ENCODE peak calls at places on chromosomes 3 and 15, in seven cellular contexts. Q is neuronal stem cell, F is IMR-90, J is kidney, D is GM23248, Y is mesendoderm, H is endothelial cell of umbilical vein. R is an unnamed sample.

GRCh38 chr15:65638681-65639089 is 16.9 kb downstream of the SLC24A1 start:
- DNase-seq in Q (peak), F (peak), J (no peak), D (peak), Y (peak), H (peak), R (peak)

GRCh38 chr3:137066092-137066491 is 108.3 kb downstream of the IL20RB start:
- DNase-seq in Q (no peak), F (no peak), J (no peak), D (no peak), Y (no peak), H (no peak), R (no peak)

GRCh38 chr3:170531054-170531453 is 54.8 kb downstream of the SLC7A14 start:
- DNase-seq in Q (no peak), F (no peak), J (no peak), D (no peak), Y (no peak), H (no peak), R (no peak)

GRCh38 chr15:43440721-43441281 is 52.2 kb downstream of the TP53BP1 start:
- DNase-seq in Q (peak), F (peak), J (no peak), D (peak), Y (peak), H (peak), R (peak)

GRCh38 chr15:52256930-52257733 is 38.5 kb downstream of the MYO5C start:
- DNase-seq in Q (no peak), F (no peak), J (no peak), D (peak), Y (peak), H (no peak), R (peak)

GRCh38 chr15:59242649-59243048 is 36.0 kb downstream of the LDHAL6B start:
- DNase-seq in Q (no peak), F (no peak), J (no peak), D (peak), Y (no peak), H (no peak), R (no peak)

GRCh38 chr15:70196314-70197291 is 98.9 kb upstream of the TLE3 start:
- DNase-seq in Q (peak), F (peak), J (no peak), D (peak), Y (peak), H (no peak), R (peak)

GRCh38 chr3:53286727-53287412 is 31.0 kb upstream of the TKT start:
- DNase-seq in Q (no peak), F (peak), J (no peak), D (peak), Y (peak), H (no peak), R (peak)

GRCh38 chr3:146277953-146278631 is 27.2 kb upstream of the PLSCR4 start:
- DNase-seq in Q (no peak), F (peak), J (no peak), D (peak), Y (no peak), H (peak), R (peak)

GRCh38 chr3:141051641-141052569 is 758 bp downstream of the SPSB4 start:
- DNase-seq in Q (peak), F (peak), J (peak), D (no peak), Y (peak), H (no peak), R (peak)

GRCh38 chr15:90482124-90483011 is 47.4 kb upstream of the CRTC3 start:
- DNase-seq in Q (peak), F (peak), J (no peak), D (peak), Y (peak), H (peak), R (peak)

GRCh38 chr15:48592221-48592731 is 53.2 kb downstream of the FBN1 start:
- DNase-seq in Q (no peak), F (peak), J (no peak), D (peak), Y (peak), H (peak), R (peak)

GRCh38 chr15:48595988-48596387 is 49.5 kb downstream of the FBN1 start:
- DNase-seq in Q (no peak), F (no peak), J (no peak), D (no peak), Y (no peak), H (no peak), R (no peak)

GRCh38 chr15:48596415-48596814 is 49.1 kb downstream of the FBN1 start:
- DNase-seq in Q (no peak), F (no peak), J (no peak), D (peak), Y (no peak), H (no peak), R (peak)

GRCh38 chr15:48590704-48591103 is 54.8 kb downstream of the FBN1 start:
- DNase-seq in Q (no peak), F (no peak), J (no peak), D (no peak), Y (no peak), H (peak), R (no peak)

DNA sequence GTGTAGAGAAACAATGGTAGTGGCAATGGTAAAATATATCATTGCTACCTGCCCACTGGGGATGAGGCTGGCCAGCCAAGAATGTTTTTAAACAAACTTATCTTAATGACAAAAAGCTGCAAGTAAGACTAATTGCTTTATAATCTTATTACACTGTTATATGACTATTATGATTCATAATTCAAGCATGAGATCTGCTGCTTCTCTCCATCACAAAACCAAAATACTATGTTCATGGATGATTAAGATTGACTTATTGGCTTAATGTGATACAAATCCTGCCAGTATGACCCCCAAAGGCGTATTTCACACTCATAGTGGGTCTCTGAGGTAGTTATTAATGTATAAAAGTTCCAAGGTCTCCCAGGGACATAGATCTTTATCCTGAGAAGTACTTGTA is 52.6 kb downstream of the FBN1 start:
- DNase-seq in Q (no peak), F (no peak), J (no peak), D (peak), Y (no peak), H (no peak), R (peak)
- H3K9ac ChIP-seq in Q (no peak), F (no peak), J (no peak), D (peak), Y (no peak), H (no peak), R (no peak)

DNA sequence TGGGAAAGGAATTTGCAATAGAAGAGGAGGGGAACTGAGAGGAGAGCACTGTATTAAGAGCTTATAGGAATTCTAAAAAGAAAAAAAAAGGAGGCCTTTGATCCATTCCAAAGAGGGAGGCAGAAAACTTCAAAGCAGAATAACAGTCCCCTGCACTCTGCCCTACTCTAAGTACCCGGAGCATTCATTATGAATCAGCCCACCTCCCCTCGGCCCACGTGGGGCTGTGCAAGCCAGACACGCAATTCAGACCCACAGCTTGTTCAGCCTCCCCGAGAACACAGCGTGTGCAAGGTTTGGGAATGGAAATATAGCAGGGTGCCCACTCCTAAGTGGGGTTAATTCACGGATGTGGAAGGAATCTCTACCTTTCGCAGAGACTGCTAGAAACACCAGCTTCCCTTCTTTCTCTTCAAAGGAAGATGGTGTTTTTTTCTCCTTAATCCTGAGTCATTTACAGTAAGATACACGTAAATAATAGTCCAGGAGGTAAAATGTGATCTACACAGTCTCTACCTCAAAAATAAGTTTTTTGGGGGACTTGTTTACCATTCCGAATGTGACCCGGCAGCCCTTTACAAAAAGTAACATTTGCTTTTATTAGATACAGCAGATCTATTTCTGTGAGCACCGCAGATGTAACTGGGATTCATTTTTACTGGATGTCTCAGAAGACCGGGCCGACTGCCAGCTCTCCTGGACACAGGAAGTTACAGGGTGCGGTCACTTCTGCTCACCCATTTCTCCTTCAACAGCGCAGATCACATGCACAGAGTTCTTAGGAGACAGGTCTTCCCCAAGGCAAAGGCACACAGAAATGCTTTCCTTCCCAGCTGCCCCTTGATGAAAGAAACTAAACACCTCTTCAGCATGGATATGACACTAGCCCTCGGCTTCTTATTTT is 768.5 kb upstream of the CFAP20DC start:
- DNase-seq in Q (no peak), F (peak), J (peak), D (peak), Y (no peak), H (no peak), R (peak)
- H3K9ac ChIP-seq in Q (no peak), F (peak), J (no peak), D (peak), Y (no peak), H (no peak), R (no peak)

GRCh38 chr3:186532641-186533072 is 11.5 kb downstream of the CRYGS start:
- DNase-seq in Q (peak), F (no peak), J (no peak), D (no peak), Y (peak), H (no peak), R (no peak)
- H3K9ac ChIP-seq in Q (no peak), F (no peak), J (no peak), D (no peak), Y (no peak), H (no peak), R (no peak)

DNA sequence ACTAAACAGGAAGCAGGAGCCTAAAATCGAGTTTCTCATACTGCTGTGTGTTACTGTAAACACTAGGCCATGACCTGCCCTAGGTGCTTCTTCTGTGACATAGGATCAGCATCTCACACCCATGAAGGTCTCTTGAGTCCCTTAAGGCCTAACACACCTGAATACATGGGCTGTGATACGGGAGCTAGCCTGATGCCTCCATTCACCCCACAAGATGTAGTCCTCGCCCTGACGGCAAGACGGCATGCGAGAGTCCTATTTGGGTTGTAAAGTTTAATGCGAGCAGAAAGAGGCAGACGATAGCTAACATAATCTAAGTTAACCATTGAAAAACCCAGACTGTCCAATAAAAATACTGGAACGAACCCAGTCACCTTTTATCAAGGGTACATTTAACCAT is 241.1 kb upstream of the ICE2 start:
- DNase-seq in Q (no peak), F (no peak), J (no peak), D (no peak), Y (no peak), H (no peak), R (no peak)
- H3K9ac ChIP-seq in Q (no peak), F (no peak), J (no peak), D (no peak), Y (no peak), H (no peak), R (no peak)

DNA sequence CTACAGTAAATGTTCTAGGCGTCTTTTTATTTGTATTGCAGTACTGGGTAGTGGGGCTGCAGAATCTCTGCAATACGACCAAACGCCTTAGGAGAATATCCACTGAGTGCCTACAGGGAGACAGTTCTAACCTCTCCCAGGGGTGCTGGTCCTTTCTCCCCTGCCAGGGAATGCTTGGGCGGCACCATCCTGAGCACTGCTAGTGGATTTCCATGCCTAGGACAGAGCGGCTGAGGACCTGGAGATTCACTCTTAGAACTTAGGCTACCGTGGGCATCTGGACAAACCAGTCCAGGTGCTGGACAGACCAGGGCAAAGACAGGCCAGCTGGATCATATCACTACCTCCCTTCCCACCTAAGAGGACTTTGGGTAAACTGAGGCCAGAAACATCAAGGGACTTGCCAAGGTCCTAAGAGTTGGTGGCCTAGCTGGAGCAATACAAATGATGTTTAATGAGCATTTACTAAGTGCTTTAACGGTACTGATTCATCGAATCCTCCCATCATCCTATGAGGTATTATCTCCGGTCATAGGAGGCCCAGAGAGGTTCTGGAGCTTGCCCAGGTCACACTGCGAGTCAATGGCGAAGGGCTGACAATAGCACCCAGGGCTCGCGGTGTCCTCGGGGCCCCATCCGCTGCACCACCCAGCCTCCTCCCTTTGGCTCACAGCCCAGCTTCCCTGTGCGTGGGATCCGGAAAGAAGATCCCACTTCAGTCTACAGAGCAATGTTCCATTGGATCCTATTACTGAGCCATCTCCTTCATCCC is 822 bp downstream of the TMEM44 start:
- DNase-seq in Q (no peak), F (peak), J (peak), D (peak), Y (no peak), H (peak), R (no peak)
- H3K9ac ChIP-seq in Q (peak), F (peak), J (peak), D (peak), Y (peak), H (peak), R (peak)

DNA sequence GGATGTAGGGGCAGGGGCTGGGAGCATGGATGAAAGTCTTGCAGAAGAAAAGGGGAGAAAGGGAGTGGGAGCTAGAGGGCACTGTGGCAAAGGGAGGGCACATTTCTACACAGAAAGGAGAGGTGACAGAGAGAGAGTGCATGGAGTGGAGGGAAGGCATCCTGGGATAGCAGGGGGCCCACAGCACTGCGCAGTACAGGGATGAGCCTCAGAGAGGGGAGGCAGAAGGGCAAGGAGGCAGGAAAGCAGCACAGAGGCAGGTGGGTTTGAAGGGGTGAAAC is 5.4 kb downstream of the STOML1 start:
- DNase-seq in Q (no peak), F (no peak), J (no peak), D (no peak), Y (no peak), H (no peak), R (no peak)
- H3K9ac ChIP-seq in Q (no peak), F (no peak), J (peak), D (no peak), Y (no peak), H (no peak), R (no peak)